ENCODE peak calls at places on chromosomes 7 and 10, in ten cellular contexts. C, B, Q, J, T, F, I, Y, K and M are unnamed samples. For H3K27me3, the result is how much of the 10 kb centered on the place peaks cover.

GRCh38 chr10:60427709-60428386 is 38.2 kb upstream of the ANK3 start:
- DNase-seq in J (no peak), C (no peak), T (no peak), Y (no peak), B (no peak), Q (no peak), K (no peak), F (no peak), I (no peak), M (no peak)

GRCh38 chr10:22437620-22438588 is 92.6 kb downstream of the SPAG6 start:
- DNase-seq in F (no peak), Y (peak), I (no peak), K (peak), Q (no peak), T (peak), B (no peak), C (no peak), J (peak), M (no peak)

GRCh38 chr10:82874671-82875070 is 999.7 kb downstream of the NRG3 start:
- DNase-seq in F (no peak), B (no peak), T (no peak), K (no peak), Y (no peak), J (no peak), I (no peak), C (no peak), Q (no peak), M (no peak)

GRCh38 chr10:71084818-71085126 is 127.6 kb upstream of the UNC5B start:
- DNase-seq in B (no peak), T (no peak), I (no peak), C (no peak), K (no peak), Q (no peak), F (no peak), Y (no peak), J (no peak), M (no peak)

GRCh38 chr7:102917436-102918353 is 4.9 kb downstream of the LRRC17 start:
- DNase-seq in J (no peak), I (no peak), B (no peak), C (no peak), Y (no peak), F (no peak), Q (no peak), K (no peak), T (no peak), M (no peak)

GRCh38 chr10:106705576-106706526 is 458.7 kb downstream of the SORCS1 start:
- DNase-seq in F (peak), Y (peak), T (peak), B (peak), I (peak), C (peak), K (peak), Q (no peak), J (peak), M (no peak)

GRCh38 chr10:92822060-92822634 is 26.2 kb upstream of the EXOC6 start:
- DNase-seq in F (peak), C (no peak), J (no peak), B (no peak), Q (no peak), I (no peak), T (no peak), Y (no peak), K (no peak), M (no peak)

GRCh38 chr10:114565066-114565465 is 93.0 kb downstream of the ABLIM1 start:
- DNase-seq in B (no peak), Y (no peak), J (no peak), T (no peak), I (no peak), K (no peak), F (peak), Q (no peak), C (no peak), M (no peak)

GRCh38 chr7:137403282-137403681 is 59.7 kb upstream of the PTN start:
- DNase-seq in C (no peak), I (no peak), B (no peak), K (no peak), F (no peak), J (no peak), Y (no peak), Q (no peak), T (no peak), M (no peak)

GRCh38 chr7:135253851-135254815 is 20.5 kb downstream of the STRA8 start:
- DNase-seq in T (peak), I (no peak), Q (peak), C (peak), J (peak), F (peak), Y (peak), K (peak), B (peak), M (peak)

GRCh38 chr10:88064608-88065383 is 201.4 kb downstream of the PTEN start:
- DNase-seq in Y (peak), T (peak), Q (no peak), C (peak), K (peak), I (no peak), B (peak), F (no peak), J (no peak), M (no peak)

GRCh38 chr7:152341039-152341913 is 94.5 kb downstream of the KMT2C start:
- DNase-seq in Q (no peak), K (peak), F (peak), I (no peak), Y (peak), J (no peak), C (no peak), T (no peak), B (no peak), M (no peak)

GRCh38 chr7:151340794-151341356 is 737 bp upstream of the NUB1 start:
- DNase-seq in T (no peak), K (no peak), B (no peak), J (no peak), C (no peak), Q (no peak), I (no peak), F (no peak), Y (no peak), M (no peak)
- H3K4me3 ChIP-seq in T (no peak), K (peak), B (peak), J (peak), C (peak), Q (peak), I (peak), F (peak), Y (peak), M (peak)

DNA sequence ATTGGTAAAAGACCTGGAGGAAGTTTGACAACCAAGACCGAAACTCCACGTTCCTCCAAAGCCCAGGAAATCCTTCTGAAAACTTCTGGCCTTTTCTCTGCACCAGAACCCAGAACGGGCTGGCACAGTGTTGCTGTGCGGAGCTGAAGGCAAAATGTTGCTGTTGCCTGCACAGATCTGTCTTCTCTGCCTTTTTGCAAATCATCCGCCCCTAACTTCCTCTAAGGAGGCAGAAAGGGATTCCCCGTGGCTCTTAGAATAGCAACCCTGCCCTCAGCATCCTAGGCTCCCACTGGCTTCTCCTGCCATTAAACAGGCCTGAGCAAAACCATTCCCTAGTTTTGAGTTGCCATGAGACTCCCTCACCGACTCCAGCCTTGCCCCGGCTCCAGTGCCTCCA is 44.9 kb downstream of the FIGNL1 start:
- DNase-seq in Q (no peak), K (no peak), B (no peak), Y (no peak), I (no peak), T (no peak), J (no peak), C (no peak), F (no peak), M (no peak)
- H3K27me3 ChIP-seq in Q (under half), K (under half), B (half or more), Y (under half), I (under half), T (under half), J (under half), C (under half), F (under half), M (under half)

GRCh38 chr10:115981056-115981455 is 291.9 kb downstream of the GFRA1 start:
- DNase-seq in B (no peak), Q (no peak), I (no peak), K (no peak), J (no peak), C (no peak), T (peak), F (no peak), Y (no peak), M (no peak)
- H3K4me3 ChIP-seq in B (peak), Q (no peak), I (no peak), K (no peak), J (no peak), C (no peak), T (no peak), F (peak), Y (no peak), M (no peak)

DNA sequence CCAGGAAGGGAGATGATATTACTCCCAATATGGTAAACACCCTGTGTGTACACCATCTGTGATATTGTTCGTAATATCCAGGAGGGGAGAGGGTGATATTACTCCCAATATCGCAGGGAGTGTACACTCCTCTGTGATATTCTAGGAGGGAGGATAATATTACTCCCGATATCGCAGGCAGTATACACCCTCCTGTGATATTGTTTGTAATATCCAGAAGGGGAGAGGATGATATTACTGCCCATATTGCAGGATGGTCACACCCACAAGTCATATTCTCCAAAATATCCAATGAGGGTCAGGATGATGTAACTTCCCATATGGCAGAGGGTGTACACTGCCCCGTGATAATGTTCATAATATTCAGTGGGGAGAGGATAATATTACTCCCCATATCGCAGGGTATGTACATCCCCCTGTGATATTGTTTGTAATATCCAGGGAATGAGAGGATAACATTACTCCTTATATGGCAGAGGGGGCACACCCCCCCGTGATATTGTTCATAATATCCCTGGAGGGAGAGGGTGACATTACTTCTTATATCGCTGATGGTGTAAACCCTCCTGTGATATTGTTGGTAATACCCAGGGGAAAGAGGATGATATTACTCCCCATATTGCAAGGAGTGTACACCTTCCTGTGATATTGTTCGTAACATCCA is 17.1 kb downstream of the AZGP1 start:
- DNase-seq in J (no peak), C (no peak), Y (no peak), F (no peak), B (no peak), K (no peak), T (no peak), Q (no peak), I (no peak), M (no peak)
- H3K27me3 ChIP-seq in J (under half), C (under half), Y (under half), F (under half), B (half or more), K (under half), T (under half), Q (half or more), I (under half), M (under half)